ENCODE peak calls at places on chromosomes 1 and 21, in four cellular contexts. One of them, this sample, is unnamed.

GRCh38 chr1:204380293-204380831 is 20.6 kb upstream of the PLEKHA6 start:
- DNase-seq in adrenal gland: no peak
- DNase-seq in fibroblast of villous mesenchyme: no peak
- DNase-seq in MM.1S: no peak
- DNase-seq in this sample: no peak

GRCh38 chr1:218828125-218828650 is 345.5 kb upstream of the LYPLAL1 start:
- DNase-seq in fibroblast of villous mesenchyme: no peak
- DNase-seq in adrenal gland: no peak
- DNase-seq in MM.1S: no peak
- DNase-seq in this sample: no peak

GRCh38 chr1:32965251-32965643 is 638 bp upstream of the RNF19B start:
- DNase-seq in fibroblast of villous mesenchyme: no peak
- DNase-seq in adrenal gland: no peak
- DNase-seq in MM.1S: no peak
- DNase-seq in this sample: no peak

GRCh38 chr1:115300087-115300856 is 37.8 kb downstream of the NGF start:
- DNase-seq in adrenal gland: no peak
- DNase-seq in fibroblast of villous mesenchyme: peak; percentile 53
- DNase-seq in MM.1S: no peak
- DNase-seq in this sample: peak; percentile 60

GRCh38 chr21:39072468-39072867 is 110.8 kb downstream of the PSMG1 start:
- DNase-seq in fibroblast of villous mesenchyme: no peak
- DNase-seq in adrenal gland: no peak
- DNase-seq in MM.1S: no peak
- DNase-seq in this sample: no peak

GRCh38 chr1:119139857-119140176 is 636 bp downstream of the WARS2 start:
- DNase-seq in adrenal gland: no peak
- DNase-seq in MM.1S: no peak
- DNase-seq in fibroblast of villous mesenchyme: no peak
- DNase-seq in this sample: no peak

GRCh38 chr1:67148516-67149178 is 13.9 kb upstream of the C1orf141 start:
- DNase-seq in fibroblast of villous mesenchyme: no peak
- DNase-seq in adrenal gland: no peak
- DNase-seq in MM.1S: no peak
- DNase-seq in this sample: peak; percentile 23

GRCh38 chr21:34609951-34610549 is 4.9 kb downstream of the RCAN1 start:
- DNase-seq in MM.1S: no peak
- DNase-seq in adrenal gland: no peak
- DNase-seq in fibroblast of villous mesenchyme: no peak
- DNase-seq in this sample: no peak

GRCh38 chr1:42179900-42180329 is 15.4 kb upstream of the GUCA2A start:
- DNase-seq in fibroblast of villous mesenchyme: no peak
- DNase-seq in adrenal gland: no peak
- DNase-seq in MM.1S: no peak
- DNase-seq in this sample: no peak

GRCh38 chr1:11152755-11153154 is 36.4 kb upstream of the ANGPTL7 start:
- DNase-seq in fibroblast of villous mesenchyme: no peak
- DNase-seq in MM.1S: no peak
- DNase-seq in adrenal gland: no peak
- DNase-seq in this sample: no peak

GRCh38 chr1:228350831-228351781 is 55.5 kb downstream of the TRIM11 start:
- DNase-seq in fibroblast of villous mesenchyme: no peak
- DNase-seq in MM.1S: no peak
- DNase-seq in adrenal gland: peak; percentile 19
- DNase-seq in this sample: no peak

GRCh38 chr1:70754711-70755110 is 292.9 kb downstream of the PTGER3 start:
- DNase-seq in fibroblast of villous mesenchyme: no peak
- DNase-seq in MM.1S: no peak
- DNase-seq in adrenal gland: no peak
- DNase-seq in this sample: no peak

GRCh38 chr1:27436204-27437159 is 44.1 kb downstream of the GPR3 start:
- DNase-seq in fibroblast of villous mesenchyme: peak; percentile 70
- DNase-seq in adrenal gland: no peak
- DNase-seq in MM.1S: peak; percentile 35
- DNase-seq in this sample: peak; percentile 63

GRCh38 chr1:202158810-202159533 is 1.4 kb downstream of the PTPN7 start:
- DNase-seq in MM.1S: peak; percentile 75
- DNase-seq in fibroblast of villous mesenchyme: no peak
- DNase-seq in adrenal gland: no peak
- DNase-seq in this sample: no peak

GRCh38 chr1:115469703-115470476 is 131.8 kb upstream of the NGF start:
- DNase-seq in MM.1S: no peak
- DNase-seq in adrenal gland: peak; percentile 38
- DNase-seq in fibroblast of villous mesenchyme: peak; percentile 39
- DNase-seq in this sample: peak; percentile 53

GRCh38 chr1:204931313-204931712 is 60.7 kb downstream of the NFASC start:
- DNase-seq in adrenal gland: no peak
- DNase-seq in MM.1S: no peak
- DNase-seq in fibroblast of villous mesenchyme: no peak
- DNase-seq in this sample: no peak

GRCh38 chr1:37858931-37859506 is 373 bp downstream of the MTF1 start:
- DNase-seq in MM.1S: peak; percentile 13
- DNase-seq in fibroblast of villous mesenchyme: peak; percentile 67
- DNase-seq in adrenal gland: no peak
- DNase-seq in this sample: peak; percentile 66

GRCh38 chr1:6831368-6831767 is 46.1 kb downstream of the CAMTA1 start:
- DNase-seq in adrenal gland: no peak
- DNase-seq in fibroblast of villous mesenchyme: peak; percentile 25
- DNase-seq in MM.1S: no peak
- DNase-seq in this sample: peak; percentile 21

GRCh38 chr1:50275564-50275963 is 147.7 kb downstream of the DMRTA2 start:
- DNase-seq in fibroblast of villous mesenchyme: no peak
- DNase-seq in adrenal gland: no peak
- DNase-seq in MM.1S: no peak
- DNase-seq in this sample: no peak

GRCh38 chr1:6981595-6981994 is 196.3 kb downstream of the CAMTA1 start:
- DNase-seq in MM.1S: no peak
- DNase-seq in fibroblast of villous mesenchyme: no peak
- DNase-seq in adrenal gland: no peak
- DNase-seq in this sample: no peak

GRCh38 chr1:8051650-8052049 is 25.5 kb upstream of the ERRFI1 start:
- DNase-seq in fibroblast of villous mesenchyme: no peak
- DNase-seq in adrenal gland: no peak
- DNase-seq in MM.1S: no peak
- DNase-seq in this sample: no peak

GRCh38 chr1:222938986-222939385 is 124.1 kb downstream of the DISP1 start:
- DNase-seq in MM.1S: no peak
- DNase-seq in adrenal gland: no peak
- DNase-seq in fibroblast of villous mesenchyme: no peak
- DNase-seq in this sample: no peak

GRCh38 chr1:113429461-113430153 is 39.3 kb downstream of the MAGI3 start:
- DNase-seq in fibroblast of villous mesenchyme: no peak
- DNase-seq in MM.1S: peak; percentile 50
- DNase-seq in adrenal gland: no peak
- DNase-seq in this sample: peak; percentile 49

GRCh38 chr1:153392822-153393221 is 1.9 kb upstream of the S100A8 start:
- DNase-seq in adrenal gland: no peak
- DNase-seq in fibroblast of villous mesenchyme: no peak
- DNase-seq in MM.1S: no peak
- DNase-seq in this sample: no peak

GRCh38 chr1:223411309-223411708 is 18.1 kb downstream of the CCDC185 start:
- DNase-seq in MM.1S: no peak
- DNase-seq in fibroblast of villous mesenchyme: peak; percentile 88
- DNase-seq in adrenal gland: no peak
- DNase-seq in this sample: peak; percentile 11

GRCh38 chr1:84298688-84299535 is 2.6 kb upstream of the SAMD13 start:
- DNase-seq in MM.1S: no peak
- DNase-seq in adrenal gland: peak; percentile 51
- DNase-seq in fibroblast of villous mesenchyme: peak; percentile 17
- DNase-seq in this sample: peak; percentile 12

GRCh38 chr1:175262646-175263045 is 70.1 kb upstream of the KIAA0040 start:
- DNase-seq in fibroblast of villous mesenchyme: peak; percentile 6
- DNase-seq in adrenal gland: no peak
- DNase-seq in MM.1S: no peak
- DNase-seq in this sample: peak; percentile 13

GRCh38 chr1:117795190-117795589 is 134.2 kb downstream of the GDAP2 start:
- DNase-seq in MM.1S: no peak
- DNase-seq in adrenal gland: peak; percentile 25
- DNase-seq in fibroblast of villous mesenchyme: peak; percentile 60
- DNase-seq in this sample: peak; percentile 55

GRCh38 chr1:869499-870244 is 54.1 kb upstream of the SAMD11 start:
- DNase-seq in fibroblast of villous mesenchyme: peak; percentile 31
- DNase-seq in MM.1S: peak; percentile 57
- DNase-seq in adrenal gland: peak; percentile 58
- DNase-seq in this sample: peak; percentile 36

GRCh38 chr1:25700124-25700523 is 83.5 kb downstream of the MAN1C1 start:
- DNase-seq in adrenal gland: no peak
- DNase-seq in MM.1S: no peak
- DNase-seq in fibroblast of villous mesenchyme: peak; percentile 64
- DNase-seq in this sample: peak; percentile 53

GRCh38 chr1:18535391-18536210 is 54.9 kb downstream of the KLHDC7A start:
- DNase-seq in MM.1S: no peak
- DNase-seq in adrenal gland: no peak
- DNase-seq in fibroblast of villous mesenchyme: no peak
- DNase-seq in this sample: no peak

GRCh38 chr1:77218477-77219165 is 609 bp downstream of the PIGK start:
- DNase-seq in adrenal gland: no peak
- DNase-seq in fibroblast of villous mesenchyme: no peak
- DNase-seq in MM.1S: peak; percentile 11
- DNase-seq in this sample: peak; percentile 44

GRCh38 chr1:216222302-216222701 is 200.9 kb downstream of the USH2A start:
- DNase-seq in adrenal gland: no peak
- DNase-seq in MM.1S: no peak
- DNase-seq in fibroblast of villous mesenchyme: peak; percentile 80
- DNase-seq in this sample: no peak

GRCh38 chr1:216221260-216221700 is 202.0 kb downstream of the USH2A start:
- DNase-seq in fibroblast of villous mesenchyme: peak; percentile 67
- DNase-seq in adrenal gland: peak; percentile 26
- DNase-seq in MM.1S: peak; percentile 90
- DNase-seq in this sample: peak; percentile 87

GRCh38 chr1:216224233-216224632 is 199.0 kb downstream of the USH2A start:
- DNase-seq in fibroblast of villous mesenchyme: no peak
- DNase-seq in adrenal gland: no peak
- DNase-seq in MM.1S: no peak
- DNase-seq in this sample: no peak

GRCh38 chr1:216223521-216223920 is 199.7 kb downstream of the USH2A start:
- DNase-seq in MM.1S: no peak
- DNase-seq in fibroblast of villous mesenchyme: no peak
- DNase-seq in adrenal gland: no peak
- DNase-seq in this sample: no peak
- H3K4me3 ChIP-seq in MM.1S: no peak overlapping the region
- H3K4me3 ChIP-seq in fibroblast of villous mesenchyme: no peak overlapping the region
- H3K4me3 ChIP-seq in adrenal gland: no peak overlapping the region
- H3K4me3 ChIP-seq in this sample: no peak overlapping the region

GRCh38 chr1:176575991-176576390 is 113.0 kb downstream of the PAPPA2 start:
- DNase-seq in fibroblast of villous mesenchyme: no peak
- DNase-seq in MM.1S: no peak
- DNase-seq in adrenal gland: no peak
- DNase-seq in this sample: no peak
- TF ChIP-seq CTCF in fibroblast of villous mesenchyme: no peak
- TF ChIP-seq CTCF in MM.1S: no peak
- TF ChIP-seq CTCF in adrenal gland: no peak
- TF ChIP-seq CTCF in this sample: no peak

GRCh38 chr1:30745156-30745833 is 12.3 kb downstream of the LAPTM5 start:
- DNase-seq in fibroblast of villous mesenchyme: no peak
- DNase-seq in adrenal gland: no peak
- DNase-seq in MM.1S: peak; percentile 75
- DNase-seq in this sample: no peak

GRCh38 chr1:30744060-30744756 is 13.4 kb downstream of the LAPTM5 start:
- DNase-seq in MM.1S: peak; percentile 88
- DNase-seq in adrenal gland: no peak
- DNase-seq in fibroblast of villous mesenchyme: peak; percentile 71
- DNase-seq in this sample: peak; percentile 59

GRCh38 chr1:30742300-30742962 is 15.1 kb downstream of the LAPTM5 start:
- DNase-seq in MM.1S: no peak
- DNase-seq in fibroblast of villous mesenchyme: no peak
- DNase-seq in adrenal gland: no peak
- DNase-seq in this sample: no peak

GRCh38 chr1:30742963-30743559 is 14.5 kb downstream of the LAPTM5 start:
- DNase-seq in adrenal gland: no peak
- DNase-seq in fibroblast of villous mesenchyme: no peak
- DNase-seq in MM.1S: no peak
- DNase-seq in this sample: no peak

DNA sequence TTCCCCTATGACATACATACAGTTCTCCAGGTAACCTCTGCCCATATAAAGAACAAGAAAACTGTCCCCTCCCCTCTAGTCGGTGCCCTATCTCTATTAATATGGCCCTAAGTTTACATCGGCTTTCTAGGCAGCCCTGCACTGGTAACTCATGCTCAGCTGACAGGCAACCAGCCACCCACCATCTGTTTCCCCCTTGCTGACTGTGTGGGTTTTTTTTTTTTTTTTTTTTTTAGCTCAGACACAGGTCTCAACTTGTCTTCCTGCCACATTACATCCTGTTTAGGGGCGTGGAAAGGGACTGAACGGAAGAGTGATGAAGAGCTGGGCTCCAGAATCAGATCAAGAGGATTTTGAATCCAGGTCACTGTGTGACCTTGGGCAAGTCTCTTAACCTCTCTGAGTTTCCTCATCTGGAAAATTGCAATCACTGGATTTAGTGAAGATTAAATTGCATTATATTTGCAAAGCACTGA is 14.0 kb downstream of the LAPTM5 start:
- DNase-seq in MM.1S: peak; percentile 96
- DNase-seq in adrenal gland: no peak
- DNase-seq in fibroblast of villous mesenchyme: no peak
- DNase-seq in this sample: no peak
- H3K4me3 ChIP-seq in MM.1S: peak overlapping the region; percentile 32
- H3K4me3 ChIP-seq in adrenal gland: no peak overlapping the region
- H3K4me3 ChIP-seq in fibroblast of villous mesenchyme: no peak overlapping the region
- H3K4me3 ChIP-seq in this sample: no peak overlapping the region

GRCh38 chr1:200969726-200970521 is 53.6 kb downstream of the KIF21B start:
- DNase-seq in MM.1S: no peak
- DNase-seq in fibroblast of villous mesenchyme: no peak
- DNase-seq in adrenal gland: no peak
- DNase-seq in this sample: no peak
- TF ChIP-seq CTCF in MM.1S: no peak
- TF ChIP-seq CTCF in fibroblast of villous mesenchyme: no peak
- TF ChIP-seq CTCF in adrenal gland: no peak
- TF ChIP-seq CTCF in this sample: no peak

GRCh38 chr21:41506526-41507520 is 1.1 kb downstream of the TMPRSS2 start:
- DNase-seq in MM.1S: no peak
- DNase-seq in adrenal gland: no peak
- DNase-seq in fibroblast of villous mesenchyme: no peak
- DNase-seq in this sample: no peak
- H3K4me3 ChIP-seq in MM.1S: peak overlapping the region; percentile 35
- H3K4me3 ChIP-seq in adrenal gland: no peak overlapping the region
- H3K4me3 ChIP-seq in fibroblast of villous mesenchyme: no peak overlapping the region
- H3K4me3 ChIP-seq in this sample: no peak overlapping the region